ENCODE peak calls at places on chromosomes 16 and 17, in five cellular contexts. F is AG04450, C is HFF-Myc, Z is tibial artery, M is uterus. I is an unnamed sample.

GRCh38 chr16:58021661-58022551 is 3.6 kb upstream of the MMP15 start:
- DNase-seq in C (no peak), Z (no peak), M (no peak), F (no peak), I (peak)

GRCh38 chr17:8220783-8221662 is 10.6 kb upstream of the AURKB start:
- DNase-seq in Z (peak), F (peak), M (peak), C (peak), I (peak)

GRCh38 chr17:18963126-18964017 is 11.4 kb downstream of the SLC5A10 start:
- DNase-seq in C (no peak), M (no peak), F (no peak), Z (peak), I (no peak)

GRCh38 chr17:77831497-77832179 is 126.9 kb upstream of the TNRC6C start:
- DNase-seq in F (peak), M (no peak), C (peak), Z (peak), I (peak)

GRCh38 chr16:57743886-57744645 is 8.5 kb downstream of the KATNB1 start:
- DNase-seq in F (no peak), C (no peak), Z (no peak), M (no peak), I (no peak)

GRCh38 chr17:19445105-19445504 is 34.1 kb downstream of the RNF112 start:
- DNase-seq in C (no peak), Z (no peak), M (no peak), F (no peak), I (no peak)

GRCh38 chr17:39622380-39623006 is 4.3 kb upstream of the PPP1R1B start:
- DNase-seq in M (no peak), C (no peak), Z (no peak), F (no peak), I (no peak)

GRCh38 chr17:78144736-78145641 is 1.2 kb upstream of the C17orf99 start:
- DNase-seq in F (no peak), M (no peak), C (no peak), Z (no peak), I (no peak)

GRCh38 chr17:48539177-48539576 is 5.7 kb downstream of the HOXB2 start:
- DNase-seq in C (no peak), M (no peak), Z (no peak), F (no peak), I (peak)

GRCh38 chr16:26129997-26130396 is 438.2 kb downstream of the HS3ST4 start:
- DNase-seq in Z (no peak), M (no peak), F (no peak), C (no peak), I (no peak)

GRCh38 chr17:77318491-77319210 is 177.9 kb downstream of the SEC14L1 start:
- DNase-seq in M (no peak), C (no peak), Z (peak), F (no peak), I (no peak)

GRCh38 chr17:50059256-50059655 is 3.3 kb downstream of the ITGA3 start:
- DNase-seq in C (no peak), M (no peak), F (no peak), Z (no peak), I (no peak)

GRCh38 chr17:35372846-35373531 is 432 bp downstream of the SLFN11 start:
- DNase-seq in Z (no peak), M (no peak), C (no peak), F (no peak), I (no peak)

DNA sequence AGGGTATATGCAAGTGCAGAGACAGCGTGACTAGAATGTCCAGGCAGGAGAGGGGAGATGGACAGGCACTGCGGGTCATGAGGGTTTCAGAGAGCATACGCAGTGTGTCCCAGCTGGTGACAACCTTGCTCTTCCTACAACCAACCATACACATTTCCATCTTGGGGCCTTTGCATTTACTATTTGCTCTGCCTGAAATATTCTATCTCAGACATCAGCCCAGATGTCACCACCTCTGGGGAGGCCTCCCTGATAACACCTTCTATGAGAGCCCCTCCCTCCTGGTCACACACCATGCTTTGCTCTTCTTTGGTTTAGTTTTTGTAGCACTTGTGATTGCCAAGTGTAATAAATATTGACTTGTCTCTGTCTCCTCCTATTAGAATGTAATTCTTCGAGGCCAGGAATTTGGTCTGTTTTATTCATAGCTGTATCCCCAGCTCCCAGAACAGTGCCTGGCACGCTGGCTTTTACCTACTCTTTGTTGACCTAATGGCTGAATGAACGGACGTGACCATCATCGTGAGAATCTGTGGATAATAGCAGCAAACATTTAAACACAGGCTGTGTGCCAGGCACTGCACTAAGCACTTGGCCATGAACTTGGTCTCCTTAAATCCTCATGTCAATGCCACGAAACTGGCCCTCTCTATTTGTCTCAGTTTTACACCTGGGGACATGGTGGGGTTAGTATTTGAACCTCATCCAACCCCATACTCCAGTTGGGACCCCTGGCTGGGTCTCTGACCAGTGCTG is 51.9 kb downstream of the PLCG2 start:
- DNase-seq in M (no peak), Z (peak), C (no peak), F (no peak), I (no peak)
- H3K4me3 ChIP-seq in M (no peak), Z (no peak), C (no peak), F (no peak), I (no peak)

GRCh38 chr17:11240841-11241610 is at the start of gene SHISA6:
- DNase-seq in F (no peak), M (no peak), C (no peak), Z (no peak), I (no peak)
- TF ChIP-seq CTCF in F (no peak), M (no peak), C (no peak), Z (no peak), I (no peak)

GRCh38 chr17:45077643-45078042 is 16.5 kb downstream of the NMT1 start:
- DNase-seq in M (no peak), F (no peak), C (no peak), Z (no peak), I (no peak)
- H3K4me3 ChIP-seq in M (no peak), F (no peak), C (no peak), Z (no peak), I (no peak)

DNA sequence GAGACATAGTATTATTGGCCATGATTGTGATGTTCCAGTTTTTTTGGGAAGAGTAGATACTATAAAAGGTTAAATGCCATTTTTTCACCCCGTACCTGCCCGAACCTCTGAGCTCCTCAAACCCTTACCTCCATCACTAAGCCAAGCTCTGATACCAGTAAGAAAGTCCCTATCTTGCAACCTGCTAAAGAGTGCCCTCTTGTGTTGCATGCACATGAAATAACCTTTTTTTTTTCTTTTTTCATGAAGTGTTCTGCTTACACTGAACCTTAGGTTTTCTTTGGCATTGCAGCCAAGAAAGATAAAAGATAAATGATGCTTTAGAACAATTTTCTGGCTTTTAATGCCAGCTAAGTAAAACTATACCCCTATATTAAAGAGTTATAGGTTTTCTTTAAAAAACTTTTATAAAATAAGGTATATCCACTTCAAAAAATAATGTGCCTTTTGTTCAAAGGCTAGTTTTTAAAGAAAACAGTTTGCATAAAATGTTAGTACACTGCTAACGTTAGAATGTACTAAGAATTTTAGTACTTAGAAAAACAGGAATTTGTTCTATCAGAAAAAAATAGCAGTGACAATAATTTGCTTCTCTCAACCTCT is 295.3 kb upstream of the PMFBP1 start:
- DNase-seq in M (no peak), F (peak), Z (no peak), C (peak), I (peak)
- TF ChIP-seq CTCF in M (no peak), F (peak), Z (peak), C (peak), I (peak)

GRCh38 chr16:54519161-54519685 is 232.6 kb upstream of the IRX3 start:
- DNase-seq in F (no peak), Z (no peak), C (no peak), M (no peak), I (peak)
- H3K4me3 ChIP-seq in F (no peak), Z (no peak), C (no peak), M (no peak), I (no peak)

GRCh38 chr16:56603589-56603988 is 4.8 kb upstream of the MT2A start:
- DNase-seq in C (no peak), Z (no peak), M (no peak), F (no peak), I (no peak)
- TF ChIP-seq CTCF in C (peak), Z (peak), M (peak), F (peak), I (peak)